ENCODE peak calls at places on chromosomes 11 and 22, in six cellular contexts. W, L, N, X, A and V are unnamed samples.
A peak's percentile ranks its signal among the peaks of the same experiment; 100 is the strongest.

GRCh38 chr11:9362393-9362863 is 22.0 kb upstream of the IPO7 start:
- DNase-seq in W (no peak), L (no peak), N (peak; percentile 71), X (no peak), A (no peak), V (no peak)

GRCh38 chr11:101019870-101020269 is 109.7 kb downstream of the PGR start:
- DNase-seq in W (no peak), L (no peak), N (no peak), X (no peak), A (no peak), V (no peak)

GRCh38 chr11:61110255-61111059 is 8.2 kb downstream of the CD5 start:
- DNase-seq in W (peak; percentile 17), L (no peak), N (no peak), X (no peak), A (no peak), V (no peak)

GRCh38 chr11:67489203-67489859 is 6.5 kb downstream of the AIP start:
- DNase-seq in W (peak; percentile 36), L (no peak), N (no peak), X (no peak), A (no peak), V (no peak)

GRCh38 chr11:35539781-35540281 is 14.4 kb upstream of the PAMR1 start:
- DNase-seq in W (no peak), L (no peak), N (no peak), X (peak; percentile 66), A (no peak), V (no peak)

GRCh38 chr11:30282289-30282631 is 40.6 kb upstream of the ARL14EP start:
- DNase-seq in W (no peak), L (no peak), N (no peak), X (no peak), A (peak; percentile 77), V (no peak)

GRCh38 chr22:30564766-30565118 is 9.7 kb downstream of the GAL3ST1 start:
- DNase-seq in W (no peak), L (no peak), N (no peak), X (no peak), A (no peak), V (no peak)

GRCh38 chr11:87819141-87819540 is 356.1 kb downstream of the RAB38 start:
- DNase-seq in W (no peak), L (no peak), N (no peak), X (no peak), A (no peak), V (no peak)

GRCh38 chr11:26199341-26199740 is 132.6 kb upstream of the ANO3 start:
- DNase-seq in W (no peak), L (no peak), N (no peak), X (no peak), A (no peak), V (no peak)

GRCh38 chr11:93017821-93018690 is 48.6 kb downstream of the MTNR1B start:
- DNase-seq in W (no peak), L (no peak), N (peak; percentile 93), X (no peak), A (no peak), V (no peak)

GRCh38 chr11:33329705-33330329 is 72.6 kb downstream of the HIPK3 start:
- DNase-seq in W (no peak), L (peak; percentile 26), N (peak; percentile 64), X (no peak), A (no peak), V (peak; percentile 18)

GRCh38 chr11:65796726-65797601 is 10.1 kb downstream of the OVOL1 start:
- DNase-seq in W (no peak), L (no peak), N (no peak), X (no peak), A (no peak), V (no peak)

GRCh38 chr22:35971418-35972119 is 57.1 kb downstream of the RBFOX2 start:
- DNase-seq in W (no peak), L (no peak), N (peak; percentile 53), X (no peak), A (no peak), V (peak; percentile 99)

GRCh38 chr22:30514252-30514651 is 8.8 kb upstream of the SEC14L4 start:
- DNase-seq in W (no peak), L (no peak), N (no peak), X (no peak), A (no peak), V (no peak)

GRCh38 chr11:114059984-114060401 is 482 bp downstream of the ZBTB16 start:
- DNase-seq in W (no peak), L (peak; percentile 28), N (no peak), X (peak; percentile 45), A (no peak), V (no peak)

GRCh38 chr11:14642873-14643696 is 519 bp upstream of the PDE3B start:
- DNase-seq in W (no peak), L (no peak), N (peak; percentile 21), X (no peak), A (peak; percentile 76), V (no peak)

GRCh38 chr11:124882339-124883071 is 15.2 kb downstream of the ROBO4 start:
- DNase-seq in W (no peak), L (no peak), N (no peak), X (no peak), A (no peak), V (no peak)

GRCh38 chr11:96180341-96180740 is 162.7 kb downstream of the MAML2 start:
- DNase-seq in W (no peak), L (no peak), N (peak; percentile 25), X (no peak), A (no peak), V (no peak)

GRCh38 chr11:32809313-32809712 is 14.9 kb upstream of the CCDC73 start:
- DNase-seq in W (peak; percentile 74), L (peak; percentile 39), N (peak; percentile 83), X (peak; percentile 37), A (peak; percentile 79), V (peak; percentile 39)

GRCh38 chr11:37849731-37850130 is 1251.7 kb upstream of the RAG2 start:
- DNase-seq in W (no peak), L (no peak), N (no peak), X (no peak), A (no peak), V (no peak)

GRCh38 chr22:31284241-31284745 is 8.0 kb downstream of the PIK3IP1 start:
- DNase-seq in W (no peak), L (no peak), N (no peak), X (no peak), A (no peak), V (no peak)

GRCh38 chr22:24592144-24592845 is 578 bp downstream of the LRRC75B start:
- DNase-seq in W (peak; percentile 56), L (no peak), N (peak; percentile 64), X (no peak), A (no peak), V (no peak)

GRCh38 chr11:34366522-34366921 is 8.7 kb upstream of the ABTB2 start:
- DNase-seq in W (no peak), L (no peak), N (peak; percentile 27), X (no peak), A (no peak), V (no peak)

GRCh38 chr11:48164836-48165235 is 51.8 kb upstream of the OR4B1 start:
- DNase-seq in W (no peak), L (no peak), N (no peak), X (no peak), A (no peak), V (no peak)

GRCh38 chr11:22244986-22245592 is 52.2 kb downstream of the ANO5 start:
- DNase-seq in W (peak; percentile 37), L (peak; percentile 6), N (peak; percentile 71), X (peak; percentile 15), A (no peak), V (peak; percentile 6)

GRCh38 chr11:63369971-63370588 is 495 bp downstream of the SLC22A9 start:
- DNase-seq in W (no peak), L (no peak), N (no peak), X (no peak), A (no peak), V (no peak)

GRCh38 chr22:47630741-47631534 is 868.5 kb downstream of the TBC1D22A start:
- DNase-seq in W (no peak), L (no peak), N (no peak), X (no peak), A (no peak), V (no peak)

GRCh38 chr11:116958246-116958645 is 120.8 kb upstream of the APOA1 start:
- DNase-seq in W (no peak), L (no peak), N (no peak), X (no peak), A (no peak), V (no peak)

GRCh38 chr11:96869207-96869606 is 479.4 kb downstream of the JRKL start:
- DNase-seq in W (no peak), L (no peak), N (no peak), X (no peak), A (no peak), V (no peak)

GRCh38 chr11:76805206-76805913 is 22.2 kb downstream of the TSKU start:
- DNase-seq in W (no peak), L (no peak), N (no peak), X (no peak), A (peak; percentile 43), V (no peak)
- H3K36me3 ChIP-seq in W (no peaks in the 10 kb centered on the region), L (no peaks in the 10 kb centered on the region), N (no peaks in the 10 kb centered on the region), X (no peaks in the 10 kb centered on the region), A (no peaks in the 10 kb centered on the region), V (no peaks in the 10 kb centered on the region)

DNA sequence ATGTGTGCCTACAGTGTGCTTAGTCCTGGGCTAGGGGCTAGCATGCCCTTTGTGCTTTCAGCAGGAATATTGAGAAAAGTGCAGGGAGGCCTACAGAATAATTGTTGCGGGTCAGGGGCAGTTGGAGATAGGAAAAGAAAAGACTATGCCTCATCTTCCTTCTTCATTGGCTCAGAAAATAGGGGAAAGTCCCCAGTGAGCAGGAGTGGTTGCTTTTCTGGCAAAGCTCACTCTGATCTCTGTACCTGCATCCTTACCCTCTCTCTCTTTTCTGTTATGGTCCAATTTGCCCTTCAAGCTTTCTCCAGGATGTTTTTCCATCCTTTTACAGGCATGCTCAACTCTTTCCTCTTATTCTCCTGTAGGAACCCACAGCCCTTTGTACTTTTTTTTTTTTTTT is 29.5 kb upstream of the RRM1 start:
- DNase-seq in W (no peak), L (no peak), N (no peak), X (no peak), A (no peak), V (no peak)
- H3K4me3 ChIP-seq in W (no peak overlapping the region), L (no peak overlapping the region), N (no peak overlapping the region), X (no peak overlapping the region), A (no peak overlapping the region), V (no peak overlapping the region)

GRCh38 chr11:72744474-72744873 is 7.7 kb downstream of the ARAP1 start:
- DNase-seq in W (no peak), L (no peak), N (no peak), X (no peak), A (peak; percentile 74), V (no peak)
- H3K27ac ChIP-seq in W (no peak overlapping the region), L (peak overlapping the region; percentile 65), N (no peak overlapping the region), X (no peak overlapping the region), A (peak overlapping the region; percentile 96), V (no peak overlapping the region)

GRCh38 chr22:41660416-41660815 is 28.3 kb downstream of the SNU13 start:
- DNase-seq in W (no peak), L (no peak), N (no peak), X (peak; percentile 49), A (no peak), V (no peak)

GRCh38 chr22:41659941-41660340 is 28.7 kb downstream of the SNU13 start:
- DNase-seq in W (no peak), L (no peak), N (no peak), X (peak; percentile 30), A (no peak), V (no peak)

GRCh38 chr22:41658869-41659268 is 29.8 kb downstream of the SNU13 start:
- DNase-seq in W (no peak), L (no peak), N (no peak), X (no peak), A (no peak), V (no peak)

GRCh38 chr22:41656515-41656914 is 32.2 kb downstream of the SNU13 start:
- DNase-seq in W (no peak), L (no peak), N (no peak), X (no peak), A (no peak), V (no peak)

GRCh38 chr22:41657709-41658108 is 31.0 kb downstream of the SNU13 start:
- DNase-seq in W (no peak), L (no peak), N (no peak), X (no peak), A (no peak), V (no peak)
- H3K36me3 ChIP-seq in W (peaks cover 27% of the 10 kb centered on the region), L (peaks cover 91% of the 10 kb centered on the region), N (peaks cover 25% of the 10 kb centered on the region), X (peaks cover 100% of the 10 kb centered on the region), A (peaks cover 98% of the 10 kb centered on the region), V (peaks cover 94% of the 10 kb centered on the region)